ENCODE peak calls at places on chromosomes 3 and 15, in seven cellular contexts. K is progenitor cell of endocrine pancreas; I is stimulated activated CD4-positive, alpha-beta T cell treated with anti-CD3 and anti-CD28 coated beads, Interleukin-2, amount 100 ng/mL, for 48 hours; Y is NB4; N is GM19239; D is renal cortical epithelial cell; L is glutamatergic neuron. V is an unnamed sample.

GRCh38 chr3:43155464-43156121 is 49.7 kb upstream of the POMGNT2 start:
- DNase-seq in Y (peak), K (peak), L (peak), D (peak), I (no peak), N (no peak), V (peak)

GRCh38 chr3:185559706-185560090 is 7.3 kb upstream of the LIPH start:
- DNase-seq in I (no peak), Y (no peak), K (no peak), D (no peak), N (no peak), L (no peak), V (no peak)

GRCh38 chr3:80549173-80549572 is 781.4 kb upstream of the ROBO1 start:
- DNase-seq in D (no peak), I (no peak), K (no peak), N (no peak), L (no peak), Y (no peak), V (no peak)

GRCh38 chr3:106691476-106691875 is 685.8 kb upstream of the CCDC54 start:
- DNase-seq in Y (no peak), L (no peak), I (no peak), N (no peak), D (no peak), K (no peak), V (no peak)

GRCh38 chr3:54853573-54854404 is 74.1 kb downstream of the LRTM1 start:
- DNase-seq in I (peak), D (no peak), K (peak), Y (peak), L (peak), N (peak), V (peak)

GRCh38 chr15:60389261-60390077 is 8.3 kb downstream of the ANXA2 start:
- DNase-seq in I (no peak), L (no peak), D (no peak), Y (no peak), K (no peak), N (no peak), V (no peak)

GRCh38 chr15:31554261-31554660 is 227.6 kb downstream of the KLF13 start:
- DNase-seq in K (no peak), Y (no peak), D (no peak), L (no peak), I (no peak), N (no peak), V (no peak)

GRCh38 chr3:149466192-149466591 is 8.3 kb upstream of the TM4SF4 start:
- DNase-seq in K (no peak), L (no peak), N (no peak), I (no peak), Y (no peak), D (peak), V (no peak)

GRCh38 chr3:109731639-109732473 is 394.5 kb upstream of the DPPA4 start:
- DNase-seq in I (peak), Y (peak), L (peak), N (peak), K (peak), D (peak), V (peak)

GRCh38 chr15:84766461-84767005 is 18.1 kb downstream of the ZNF592 start:
- DNase-seq in N (no peak), L (no peak), Y (peak), I (no peak), K (no peak), D (no peak), V (no peak)

GRCh38 chr15:70258369-70259029 is 160.8 kb upstream of the TLE3 start:
- DNase-seq in K (no peak), L (no peak), N (no peak), D (no peak), I (peak), Y (peak), V (no peak)

GRCh38 chr3:141738636-141739363 is 702 bp downstream of the RNF7 start:
- DNase-seq in K (no peak), L (no peak), Y (peak), D (peak), I (peak), N (no peak), V (no peak)

GRCh38 chr3:74054566-74054965 is 429.8 kb upstream of the PDZRN3 start:
- DNase-seq in I (no peak), L (no peak), K (no peak), N (no peak), D (no peak), Y (no peak), V (no peak)

GRCh38 chr15:82100116-82100795 is 54.4 kb upstream of the MEX3B start:
- DNase-seq in N (no peak), Y (no peak), L (no peak), K (no peak), I (no peak), D (no peak), V (no peak)

GRCh38 chr3:140440446-140440845 is 237.4 kb upstream of the TRIM42 start:
- DNase-seq in D (peak), Y (no peak), K (no peak), I (no peak), L (no peak), N (no peak), V (no peak)

GRCh38 chr3:188772886-188773285 is 398.9 kb upstream of the TPRG1 start:
- DNase-seq in L (no peak), K (no peak), Y (no peak), D (peak), N (no peak), I (no peak), V (no peak)

GRCh38 chr3:134242649-134243637 is 7.7 kb downstream of the RYK start:
- DNase-seq in D (peak), N (no peak), I (no peak), Y (peak), K (no peak), L (no peak), V (no peak)

GRCh38 chr3:192685801-192686200 is 41.5 kb downstream of the FGF12 start:
- DNase-seq in I (no peak), N (no peak), Y (no peak), K (no peak), D (no peak), L (peak), V (no peak)

GRCh38 chr3:49132437-49133225 is at the start of gene LAMB2:
- DNase-seq in I (no peak), K (peak), L (peak), N (no peak), D (peak), Y (no peak), V (peak)

GRCh38 chr15:59371458-59372351 is 966 bp downstream of the MYO1E start:
- DNase-seq in Y (no peak), D (no peak), K (peak), N (no peak), L (peak), I (no peak), V (peak)

GRCh38 chr15:100115711-100116090 is 226.1 kb downstream of the ADAMTS17 start:
- DNase-seq in I (no peak), N (no peak), L (no peak), Y (no peak), K (no peak), D (peak), V (no peak)

GRCh38 chr15:82875411-82876003 is 66.1 kb downstream of the WHAMM start:
- DNase-seq in D (peak), K (no peak), L (no peak), N (no peak), I (no peak), Y (no peak), V (no peak)

GRCh38 chr3:74531491-74531890 is 83.0 kb downstream of the CNTN3 start:
- DNase-seq in L (no peak), I (no peak), Y (no peak), D (peak), K (no peak), N (no peak), V (no peak)

GRCh38 chr3:112000971-112001370 is 2.2 kb downstream of the TAGLN3 start:
- DNase-seq in Y (no peak), D (no peak), K (no peak), I (no peak), N (no peak), L (no peak), V (no peak)

GRCh38 chr15:90221251-90221900 is 12.4 kb downstream of the CIB1 start:
- DNase-seq in L (peak), Y (peak), N (peak), K (peak), D (peak), I (no peak), V (peak)

GRCh38 chr3:159534496-159534895 is 454.1 kb upstream of the IL12A start:
- DNase-seq in L (no peak), K (no peak), N (no peak), Y (no peak), D (peak), I (no peak), V (no peak)

GRCh38 chr15:67135494-67135893 is 70.1 kb downstream of the SMAD3 start:
- DNase-seq in I (no peak), N (no peak), L (no peak), Y (no peak), D (peak), K (no peak), V (no peak)

GRCh38 chr15:37638139-37638538 is 296.3 kb upstream of the TMCO5A start:
- DNase-seq in I (no peak), K (no peak), L (no peak), D (peak), N (no peak), Y (no peak), V (no peak)

GRCh38 chr15:97995881-97996603 is 35.5 kb downstream of the ARRDC4 start:
- DNase-seq in N (no peak), K (no peak), Y (peak), I (no peak), L (peak), D (peak), V (peak)